ENCODE peak calls at places on chromosomes 5 and 9, in nine cellular contexts. I is Peyer's patch, V is HCT116, H is nephron progenitor cell, B is RWPE1, Z is transverse colon, Y is esophagus squamous epithelium, M is neural crest cell, E is IMR-90. C is an unnamed sample.

GRCh38 chr5:83219495-83219894 is 142.1 kb downstream of the XRCC4 start:
- DNase-seq in I (no peak), V (no peak), H (no peak), B (no peak), Z (no peak), Y (no peak), M (no peak), E (peak), C (no peak)

GRCh38 chr5:135112008-135112670 is 78.1 kb upstream of the PITX1 start:
- DNase-seq in I (peak), V (no peak), H (no peak), B (peak), Z (no peak), Y (no peak), M (no peak), E (no peak), C (no peak)

GRCh38 chr5:33235304-33235703 is 205.5 kb upstream of the TARS1 start:
- DNase-seq in I (no peak), V (no peak), H (no peak), B (no peak), Z (no peak), Y (no peak), M (no peak), E (no peak), C (no peak)

GRCh38 chr9:109629615-109630014 is 131.5 kb upstream of the PTPN3 start:
- DNase-seq in I (no peak), V (no peak), H (no peak), B (no peak), Z (no peak), Y (no peak), M (no peak), E (no peak), C (no peak)

GRCh38 chr9:5112646-5113045 is 72.8 kb downstream of the INSL6 start:
- DNase-seq in I (no peak), V (no peak), H (no peak), B (no peak), Z (no peak), Y (no peak), M (no peak), E (no peak), C (no peak)

GRCh38 chr5:10552183-10553143 is 11.4 kb upstream of the ANKRD33B start:
- DNase-seq in I (no peak), V (peak), H (no peak), B (no peak), Z (no peak), Y (no peak), M (no peak), E (peak), C (no peak)

GRCh38 chr9:124486778-124487490 is 20.3 kb downstream of the NR5A1 start:
- DNase-seq in I (no peak), V (no peak), H (no peak), B (no peak), Z (no peak), Y (no peak), M (no peak), E (no peak), C (no peak)

GRCh38 chr5:15261279-15261668 is 238.7 kb upstream of the FBXL7 start:
- DNase-seq in I (no peak), V (no peak), H (no peak), B (no peak), Z (no peak), Y (no peak), M (no peak), E (no peak), C (no peak)

GRCh38 chr5:169101966-169102365 is 199.0 kb downstream of the SLIT3 start:
- DNase-seq in I (no peak), V (no peak), H (no peak), B (no peak), Z (no peak), Y (no peak), M (no peak), E (no peak), C (no peak)

GRCh38 chr5:135231289-135231688 is 167.7 kb downstream of the MACROH2A1 start:
- DNase-seq in I (peak), V (no peak), H (no peak), B (no peak), Z (no peak), Y (no peak), M (no peak), E (no peak), C (no peak)

GRCh38 chr5:73893813-73894212 is 267.8 kb downstream of the ARHGEF28 start:
- DNase-seq in I (no peak), V (no peak), H (no peak), B (no peak), Z (no peak), Y (no peak), M (no peak), E (no peak), C (no peak)

GRCh38 chr5:112594060-112594850 is 143.4 kb upstream of the APC start:
- DNase-seq in I (no peak), V (no peak), H (no peak), B (no peak), Z (no peak), Y (no peak), M (no peak), E (no peak), C (peak)

GRCh38 chr5:43038523-43038989 is 1.6 kb downstream of the ANXA2R start:
- DNase-seq in I (no peak), V (no peak), H (no peak), B (no peak), Z (peak), Y (no peak), M (no peak), E (peak), C (peak)

GRCh38 chr5:125424851-125425250 is 678.4 kb upstream of the ZNF608 start:
- DNase-seq in I (no peak), V (no peak), H (no peak), B (no peak), Z (no peak), Y (no peak), M (no peak), E (no peak), C (no peak)

GRCh38 chr5:74643160-74643562 is 2.6 kb upstream of the ENC1 start:
- DNase-seq in I (no peak), V (peak), H (no peak), B (peak), Z (no peak), Y (no peak), M (no peak), E (peak), C (peak)

GRCh38 chr5:17916451-17916850 is 282.2 kb downstream of the TAF11L14 start:
- DNase-seq in I (no peak), V (no peak), H (no peak), B (no peak), Z (no peak), Y (no peak), M (no peak), E (no peak), C (no peak)

GRCh38 chr9:130897105-130897751 is 616 bp upstream of the QRFP start:
- DNase-seq in I (no peak), V (no peak), H (no peak), B (no peak), Z (no peak), Y (no peak), M (no peak), E (no peak), C (no peak)

GRCh38 chr5:79436224-79436623 is 77.7 kb downstream of the HOMER1 start:
- DNase-seq in I (no peak), V (no peak), H (no peak), B (peak), Z (no peak), Y (no peak), M (no peak), E (peak), C (peak)

GRCh38 chr5:73858786-73859185 is 232.8 kb downstream of the ARHGEF28 start:
- DNase-seq in I (no peak), V (no peak), H (no peak), B (no peak), Z (no peak), Y (no peak), M (no peak), E (no peak), C (no peak)

GRCh38 chr5:26003966-26004365 is 1034.4 kb downstream of the CDH9 start:
- DNase-seq in I (no peak), V (no peak), H (no peak), B (no peak), Z (no peak), Y (no peak), M (no peak), E (no peak), C (no peak)

GRCh38 chr5:1336749-1337489 is 8.0 kb downstream of the CLPTM1L start:
- DNase-seq in I (peak), V (no peak), H (no peak), B (no peak), Z (no peak), Y (no peak), M (no peak), E (no peak), C (no peak)

GRCh38 chr9:2638871-2639673 is 17.5 kb downstream of the VLDLR start:
- DNase-seq in I (no peak), V (no peak), H (no peak), B (no peak), Z (no peak), Y (no peak), M (no peak), E (no peak), C (no peak)

GRCh38 chr9:96486351-96487029 is 36.5 kb downstream of the HABP4 start:
- DNase-seq in I (no peak), V (no peak), H (no peak), B (no peak), Z (peak), Y (no peak), M (no peak), E (peak), C (peak)

GRCh38 chr5:60687927-60688720 is 11.8 kb downstream of the DEPDC1B start:
- DNase-seq in I (no peak), V (no peak), H (no peak), B (peak), Z (no peak), Y (no peak), M (no peak), E (peak), C (peak)

GRCh38 chr9:8140557-8140956 is 341.0 kb upstream of the DMAC1 start:
- DNase-seq in I (no peak), V (no peak), H (no peak), B (no peak), Z (no peak), Y (no peak), M (no peak), E (no peak), C (no peak)

GRCh38 chr5:132465095-132465707 is 25.4 kb downstream of the IRF1 start:
- DNase-seq in I (peak), V (no peak), H (no peak), B (no peak), Z (peak), Y (no peak), M (no peak), E (no peak), C (no peak)

GRCh38 chr5:54013556-54014157 is 296.7 kb downstream of the ARL15 start:
- DNase-seq in I (no peak), V (peak), H (no peak), B (peak), Z (peak), Y (no peak), M (no peak), E (peak), C (peak)

GRCh38 chr5:98968056-98968564 is 39.3 kb upstream of the CHD1 start:
- DNase-seq in I (no peak), V (no peak), H (no peak), B (no peak), Z (no peak), Y (no peak), M (no peak), E (no peak), C (no peak)

GRCh38 chr9:14092344-14092743 is 221.6 kb downstream of the NFIB start:
- DNase-seq in I (no peak), V (no peak), H (no peak), B (no peak), Z (no peak), Y (no peak), M (no peak), E (no peak), C (peak)

GRCh38 chr9:74663456-74663855 is 166.3 kb downstream of the RORB start:
- DNase-seq in I (no peak), V (no peak), H (no peak), B (no peak), Z (no peak), Y (no peak), M (no peak), E (no peak), C (peak)

GRCh38 chr5:19143935-19144334 is 844.1 kb downstream of the CDH18 start:
- DNase-seq in I (no peak), V (no peak), H (no peak), B (no peak), Z (no peak), Y (no peak), M (no peak), E (no peak), C (no peak)

GRCh38 chr9:86288501-86288900 is 6.2 kb upstream of the ISCA1 start:
- DNase-seq in I (no peak), V (no peak), H (no peak), B (no peak), Z (no peak), Y (no peak), M (no peak), E (no peak), C (no peak)

GRCh38 chr5:77170196-77170595 is 40.3 kb upstream of the PDE8B start:
- DNase-seq in I (no peak), V (no peak), H (no peak), B (no peak), Z (no peak), Y (no peak), M (no peak), E (no peak), C (no peak)

GRCh38 chr5:32708949-32709348 is 2.2 kb upstream of the NPR3 start:
- DNase-seq in I (no peak), V (no peak), H (peak), B (no peak), Z (no peak), Y (no peak), M (no peak), E (no peak), C (no peak)

GRCh38 chr9:88535226-88535931 is 401 bp downstream of the NXNL2 start:
- DNase-seq in I (peak), V (no peak), H (peak), B (no peak), Z (peak), Y (no peak), M (no peak), E (no peak), C (no peak)

GRCh38 chr9:28394774-28395173 is 821.5 kb upstream of the C9orf72 start:
- DNase-seq in I (no peak), V (no peak), H (no peak), B (no peak), Z (no peak), Y (no peak), M (no peak), E (no peak), C (no peak)

GRCh38 chr5:55679556-55679955 is 32.6 kb downstream of the SLC38A9 start:
- DNase-seq in I (no peak), V (no peak), H (no peak), B (no peak), Z (no peak), Y (no peak), M (no peak), E (peak), C (no peak)

DNA sequence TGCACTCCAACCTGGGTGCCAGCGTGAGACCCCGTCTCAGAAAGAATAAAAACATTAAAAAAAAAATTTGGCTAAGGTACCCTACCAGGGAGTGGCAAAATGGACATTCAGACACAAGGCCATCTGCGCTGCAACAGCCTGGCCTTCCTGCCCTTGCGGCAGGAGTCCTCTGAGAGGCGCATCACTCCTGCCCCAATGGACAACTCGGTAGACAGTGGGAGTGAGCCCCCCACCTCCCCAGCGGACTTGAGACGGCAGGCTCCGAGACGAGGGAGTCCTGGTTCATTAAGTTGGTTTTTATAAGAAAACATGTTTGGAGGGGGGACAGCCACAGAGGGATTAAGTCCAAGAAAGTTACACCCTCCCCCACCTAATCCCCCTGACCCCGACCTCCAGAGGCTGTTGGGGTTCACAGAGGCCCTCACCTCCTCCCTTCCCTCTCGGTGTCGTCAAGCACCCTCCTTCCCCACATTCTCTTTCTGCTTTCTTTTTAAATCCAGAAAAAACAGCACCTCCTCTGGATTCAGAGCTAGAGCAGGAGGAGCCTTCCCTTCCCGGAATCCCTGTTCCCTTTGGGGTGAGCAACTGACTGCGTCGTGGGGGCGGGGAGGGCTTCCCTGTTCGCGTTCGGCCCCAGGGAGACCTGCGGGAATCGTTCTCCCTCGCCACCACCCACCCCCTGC is 1.8 kb upstream of the EGR1 start:
- DNase-seq in I (no peak), V (no peak), H (no peak), B (no peak), Z (peak), Y (no peak), M (no peak), E (no peak), C (no peak)
- TF ChIP-seq CTCF in I (no peak), V (no peak), H (no peak), B (no peak), Z (no peak), Y (no peak), M (no peak), E (no peak), C (no peak)

GRCh38 chr5:11997942-11998341 is 93.7 kb upstream of the CTNND2 start:
- DNase-seq in I (no peak), V (no peak), H (no peak), B (no peak), Z (no peak), Y (no peak), M (no peak), E (no peak), C (no peak)
- TF ChIP-seq CTCF in I (no peak), V (no peak), H (no peak), B (no peak), Z (no peak), Y (no peak), M (no peak), E (no peak), C (no peak)

GRCh38 chr9:15096959-15097358 is 186.7 kb upstream of the FREM1 start:
- DNase-seq in I (no peak), V (no peak), H (no peak), B (no peak), Z (no peak), Y (no peak), M (no peak), E (no peak), C (no peak)
- TF ChIP-seq CTCF in I (no peak), V (no peak), H (no peak), B (no peak), Z (no peak), Y (no peak), M (peak), E (no peak), C (no peak)

DNA sequence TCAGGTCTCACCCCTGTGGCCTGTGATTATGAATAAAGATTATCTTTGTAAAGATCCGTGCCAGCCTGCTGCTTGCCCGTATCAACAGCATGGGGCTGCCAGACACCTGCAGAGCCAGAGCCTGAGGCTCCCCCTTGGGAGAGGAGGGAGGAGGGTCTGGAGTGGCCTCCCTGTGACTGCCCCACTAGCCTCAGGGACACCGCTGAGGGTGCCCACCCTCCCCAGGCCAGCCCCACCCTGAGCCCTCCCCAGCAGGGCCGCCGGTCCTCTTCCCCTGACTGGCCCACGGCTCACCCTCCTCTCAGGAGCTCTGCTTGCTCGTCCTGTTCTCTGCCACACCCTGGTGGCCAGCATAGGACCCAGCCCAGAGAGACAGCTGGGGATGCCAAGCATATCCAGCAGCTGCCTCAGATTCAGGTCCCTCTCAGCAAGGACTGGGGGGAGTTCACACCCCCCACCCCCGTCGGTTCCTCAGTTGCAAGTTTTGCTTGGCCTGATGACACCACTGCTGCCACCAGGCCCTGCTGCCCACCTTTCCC is 1.9 kb downstream of the SSNA1 start:
- DNase-seq in I (no peak), V (no peak), H (no peak), B (no peak), Z (no peak), Y (no peak), M (no peak), E (no peak), C (no peak)
- TF ChIP-seq CTCF in I (no peak), V (peak), H (no peak), B (no peak), Z (no peak), Y (no peak), M (no peak), E (no peak), C (no peak)

DNA sequence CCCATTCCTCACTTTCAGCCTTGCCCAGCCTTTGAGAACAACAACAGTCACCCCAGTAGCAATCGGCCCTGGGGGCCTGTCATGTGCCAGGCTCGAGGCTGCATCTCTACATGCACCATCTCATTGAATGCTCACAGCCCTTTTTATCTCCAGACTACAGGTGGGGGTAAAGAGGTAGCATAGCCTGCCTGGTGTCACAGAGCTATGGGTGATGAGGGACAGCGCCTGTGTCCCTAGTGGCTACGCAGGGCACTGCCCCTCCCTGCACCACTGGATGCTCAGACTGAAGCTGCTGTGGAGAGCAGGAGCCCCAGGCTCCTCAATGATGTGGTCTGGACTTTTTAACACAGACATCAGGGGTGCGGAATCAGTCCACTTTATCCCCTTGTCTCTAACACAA is 2.8 kb downstream of the CAMK2A start:
- DNase-seq in I (peak), V (peak), H (peak), B (no peak), Z (no peak), Y (no peak), M (no peak), E (no peak), C (no peak)
- TF ChIP-seq CTCF in I (no peak), V (peak), H (peak), B (no peak), Z (peak), Y (no peak), M (peak), E (peak), C (peak)

GRCh38 chr5:102547659-102548058 is 48.9 kb upstream of the SLCO6A1 start:
- DNase-seq in I (no peak), V (no peak), H (no peak), B (no peak), Z (no peak), Y (no peak), M (no peak), E (no peak), C (no peak)

GRCh38 chr5:102542064-102542463 is 43.3 kb upstream of the SLCO6A1 start:
- DNase-seq in I (no peak), V (no peak), H (no peak), B (no peak), Z (no peak), Y (no peak), M (no peak), E (no peak), C (no peak)

GRCh38 chr5:102547161-102547560 is 48.4 kb upstream of the SLCO6A1 start:
- DNase-seq in I (no peak), V (no peak), H (no peak), B (no peak), Z (no peak), Y (no peak), M (no peak), E (no peak), C (no peak)

GRCh38 chr5:102540251-102540812 is 41.5 kb upstream of the SLCO6A1 start:
- DNase-seq in I (no peak), V (no peak), H (no peak), B (no peak), Z (no peak), Y (no peak), M (no peak), E (no peak), C (no peak)

DNA sequence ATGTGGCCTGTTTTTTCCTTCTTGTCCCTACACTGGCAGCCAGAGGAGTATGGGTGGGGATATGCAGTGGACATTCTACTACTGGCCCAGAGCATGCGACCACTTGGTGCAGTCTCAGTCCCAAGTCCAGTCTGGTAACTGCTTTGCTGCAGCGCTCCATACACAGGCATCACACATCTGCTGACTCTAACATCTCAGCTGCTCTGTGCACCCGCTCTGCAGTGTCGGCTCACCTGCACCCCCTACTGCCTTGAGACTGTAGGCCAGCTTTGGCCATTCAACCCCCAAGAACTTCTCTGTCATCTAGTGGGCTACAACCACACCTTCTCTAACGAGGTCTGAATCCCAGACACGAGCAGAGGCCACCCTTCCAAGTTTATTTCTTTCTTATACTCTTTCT is 46.4 kb upstream of the SLCO6A1 start:
- DNase-seq in I (no peak), V (peak), H (peak), B (no peak), Z (no peak), Y (no peak), M (no peak), E (no peak), C (peak)
- TF ChIP-seq CTCF in I (no peak), V (peak), H (peak), B (no peak), Z (no peak), Y (no peak), M (peak), E (peak), C (peak)